ENCODE peak calls at places on chromosome 2, in eight cellular contexts. I, D, T, R, Q, H, Y and G are unnamed samples.

GRCh38 chr2:33258387-33258786 is 218.1 kb upstream of the RASGRP3 start:
- DNase-seq in H (no peak), Q (no peak), Y (no peak), R (no peak), I (no peak), D (peak), T (no peak), G (no peak)

GRCh38 chr2:150675807-150676206 is 188.3 kb upstream of the RND3 start:
- DNase-seq in Y (no peak), Q (no peak), I (peak), D (no peak), R (no peak), T (no peak), H (no peak), G (no peak)

GRCh38 chr2:203909192-203909945 is 27.2 kb upstream of the ICOS start:
- DNase-seq in D (peak), R (peak), Q (no peak), Y (no peak), T (no peak), I (peak), H (peak), G (peak)

GRCh38 chr2:141714486-141714885 is 416.3 kb downstream of the LRP1B start:
- DNase-seq in R (no peak), Y (no peak), Q (no peak), I (no peak), D (peak), T (no peak), H (no peak), G (no peak)

GRCh38 chr2:96353032-96353561 is 17.5 kb downstream of the NCAPH start:
- DNase-seq in Y (peak), T (no peak), Q (no peak), I (no peak), H (no peak), D (no peak), R (no peak), G (no peak)

GRCh38 chr2:167862787-167863186 is 384.6 kb downstream of the STK39 start:
- DNase-seq in H (no peak), R (no peak), D (peak), I (peak), T (no peak), Y (no peak), Q (no peak), G (peak)

GRCh38 chr2:138777996-138778395 is 2.2 kb downstream of the NXPH2 start:
- DNase-seq in T (no peak), H (no peak), I (peak), Q (no peak), R (peak), Y (no peak), D (no peak), G (no peak)

GRCh38 chr2:65386340-65386739 is 46.1 kb downstream of the SPRED2 start:
- DNase-seq in Q (no peak), R (no peak), Y (no peak), H (no peak), T (no peak), I (no peak), D (peak), G (no peak)

GRCh38 chr2:220891405-220891804 is 680.7 kb downstream of the EPHA4 start:
- DNase-seq in T (no peak), R (no peak), H (no peak), D (peak), I (peak), Y (no peak), Q (no peak), G (peak)

GRCh38 chr2:228545041-228545440 is 363.6 kb upstream of the SPHKAP start:
- DNase-seq in Y (no peak), T (no peak), Q (no peak), D (no peak), I (peak), R (no peak), H (no peak), G (peak)

GRCh38 chr2:119049968-119050657 is 108.1 kb downstream of the MARCO start:
- DNase-seq in T (no peak), R (peak), Y (no peak), I (no peak), H (no peak), Q (no peak), D (no peak), G (no peak)

GRCh38 chr2:175111200-175111657 is 56.8 kb downstream of the ATF2 start:
- DNase-seq in T (no peak), Y (no peak), Q (no peak), R (peak), I (peak), D (peak), H (no peak), G (peak)

GRCh38 chr2:20450201-20451108 is 3.6 kb downstream of the RHOB start:
- DNase-seq in T (peak), Y (peak), R (peak), I (peak), D (peak), H (peak), Q (no peak), G (no peak)

GRCh38 chr2:42040643-42041277 is 7.1 kb upstream of the PKDCC start:
- DNase-seq in H (no peak), R (no peak), T (no peak), Q (no peak), D (no peak), Y (no peak), I (no peak), G (no peak)

GRCh38 chr2:217151509-217152206 is 291.8 kb upstream of the TNP1 start:
- DNase-seq in D (no peak), Y (no peak), T (no peak), I (no peak), Q (no peak), H (no peak), R (no peak), G (no peak)

GRCh38 chr2:192162392-192163042 is 32.2 kb downstream of the TMEFF2 start:
- DNase-seq in Y (no peak), D (peak), H (peak), I (peak), Q (peak), R (peak), T (peak), G (peak)

GRCh38 chr2:11155326-11156059 is at the start of gene SLC66A3:
- DNase-seq in T (no peak), Y (no peak), R (peak), H (no peak), Q (no peak), I (peak), D (peak), G (no peak)

GRCh38 chr2:221501210-221501882 is 70.8 kb downstream of the EPHA4 start:
- DNase-seq in R (no peak), Q (no peak), I (peak), H (no peak), Y (no peak), D (peak), T (no peak), G (no peak)

GRCh38 chr2:104846182-104846954 is 7.5 kb upstream of the POU3F3 start:
- DNase-seq in I (no peak), T (no peak), R (no peak), D (no peak), H (no peak), Q (no peak), Y (no peak), G (no peak)

GRCh38 chr2:191635333-191636234 is 42.4 kb upstream of the NABP1 start:
- DNase-seq in Y (no peak), D (peak), Q (no peak), H (no peak), T (no peak), R (peak), I (peak), G (no peak)

GRCh38 chr2:156935611-156936010 is 321.9 kb upstream of the GALNT5 start:
- DNase-seq in I (peak), Q (no peak), D (no peak), R (no peak), T (no peak), Y (no peak), H (no peak), G (peak)

GRCh38 chr2:19714926-19715325 is 186.9 kb downstream of the TTC32 start:
- DNase-seq in Y (no peak), Q (no peak), T (no peak), R (no peak), H (no peak), I (peak), D (peak), G (no peak)

GRCh38 chr2:127573771-127574170 is 38.3 kb downstream of the MYO7B start:
- DNase-seq in I (no peak), H (no peak), Y (peak), D (no peak), R (no peak), Q (no peak), T (no peak), G (no peak)

GRCh38 chr2:177554365-177554764 is 161.8 kb downstream of the AGPS start:
- DNase-seq in I (no peak), T (no peak), Y (no peak), R (no peak), Q (no peak), D (no peak), H (no peak), G (no peak)

GRCh38 chr2:88239781-88240180 is 69.6 kb downstream of the THNSL2 start:
- DNase-seq in D (no peak), I (no peak), Y (no peak), R (no peak), T (no peak), H (no peak), Q (no peak), G (no peak)

GRCh38 chr2:144412727-144413126 is 107.2 kb downstream of the ZEB2 start:
- DNase-seq in Y (no peak), H (no peak), T (no peak), I (no peak), R (no peak), Q (no peak), D (peak), G (no peak)

GRCh38 chr2:216478151-216478550 is 20.5 kb upstream of the RPL37A start:
- DNase-seq in Q (no peak), D (peak), H (no peak), R (no peak), I (peak), Y (no peak), T (no peak), G (peak)

GRCh38 chr2:110211938-110212858 is at the start of gene MTLN:
- DNase-seq in H (peak), T (peak), I (peak), Y (peak), D (peak), Q (peak), R (peak), G (peak)

GRCh38 chr2:113281920-113282746 is 3.4 kb upstream of the PAX8 start:
- DNase-seq in Y (no peak), D (no peak), T (no peak), Q (no peak), I (peak), H (no peak), R (peak), G (no peak)

GRCh38 chr2:102122115-102122514 is 20.4 kb upstream of the IL1R1 start:
- DNase-seq in D (peak), I (peak), H (no peak), Y (no peak), R (no peak), Q (no peak), T (no peak), G (no peak)

GRCh38 chr2:239945751-239946569 is 79.2 kb downstream of the NDUFA10 start:
- DNase-seq in D (no peak), T (no peak), Y (peak), I (no peak), R (no peak), H (no peak), Q (no peak), G (no peak)

GRCh38 chr2:9630001-9630749 is 622 bp downstream of the YWHAQ start:
- DNase-seq in Q (peak), T (peak), H (peak), R (peak), I (no peak), Y (peak), D (peak), G (peak)

GRCh38 chr2:109256921-109257320 is 127.9 kb downstream of the SH3RF3 start:
- DNase-seq in T (no peak), H (peak), Y (peak), I (peak), R (no peak), Q (no peak), D (peak), G (no peak)

GRCh38 chr2:29295843-29296242 is 180.6 kb downstream of the CLIP4 start:
- DNase-seq in D (no peak), I (no peak), Y (peak), T (no peak), R (no peak), H (no peak), Q (no peak), G (peak)

GRCh38 chr2:122927217-122927616 is 1097.9 kb upstream of the CNTNAP5 start:
- DNase-seq in Q (no peak), D (no peak), R (no peak), I (no peak), H (no peak), T (no peak), Y (no peak), G (no peak)

GRCh38 chr2:174633621-174633927 is 36.0 kb upstream of the WIPF1 start:
- DNase-seq in Q (no peak), D (no peak), I (no peak), Y (no peak), R (no peak), H (no peak), T (no peak), G (no peak)

GRCh38 chr2:145760781-145761649 is 1241.1 kb upstream of the ZEB2 start:
- DNase-seq in D (peak), I (peak), T (no peak), H (no peak), Q (no peak), R (peak), Y (no peak), G (peak)

GRCh38 chr2:47043142-47043890 is 111.8 kb downstream of the STPG4 start:
- DNase-seq in Q (no peak), H (peak), R (peak), I (peak), T (no peak), D (peak), Y (peak), G (peak)

DNA sequence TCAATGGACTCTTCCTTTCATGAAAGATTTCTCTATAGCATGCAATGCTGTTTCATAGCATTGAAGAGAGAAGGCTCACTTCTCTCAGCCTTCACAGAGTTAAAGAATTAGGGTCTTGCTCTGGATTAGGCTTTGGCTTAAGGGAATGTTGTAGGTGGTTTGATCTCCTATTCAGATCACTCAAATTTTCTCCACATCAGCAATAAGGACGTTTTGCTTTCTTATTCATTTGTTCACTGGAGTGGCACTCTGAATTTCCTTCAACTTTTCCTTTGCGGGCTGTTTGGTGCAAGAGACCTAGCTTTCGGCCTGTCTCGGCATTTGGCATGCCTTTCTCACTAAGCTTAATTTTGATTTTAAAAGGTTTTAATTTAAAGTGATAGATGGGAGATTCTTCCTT is 131.6 kb downstream of the RBMS1 start:
- DNase-seq in H (no peak), D (no peak), I (no peak), Y (no peak), Q (no peak), R (no peak), T (no peak), G (no peak)
- H3K27ac ChIP-seq in H (no peak), D (no peak), I (no peak), Y (no peak), Q (no peak), R (no peak), T (no peak), G (no peak)

DNA sequence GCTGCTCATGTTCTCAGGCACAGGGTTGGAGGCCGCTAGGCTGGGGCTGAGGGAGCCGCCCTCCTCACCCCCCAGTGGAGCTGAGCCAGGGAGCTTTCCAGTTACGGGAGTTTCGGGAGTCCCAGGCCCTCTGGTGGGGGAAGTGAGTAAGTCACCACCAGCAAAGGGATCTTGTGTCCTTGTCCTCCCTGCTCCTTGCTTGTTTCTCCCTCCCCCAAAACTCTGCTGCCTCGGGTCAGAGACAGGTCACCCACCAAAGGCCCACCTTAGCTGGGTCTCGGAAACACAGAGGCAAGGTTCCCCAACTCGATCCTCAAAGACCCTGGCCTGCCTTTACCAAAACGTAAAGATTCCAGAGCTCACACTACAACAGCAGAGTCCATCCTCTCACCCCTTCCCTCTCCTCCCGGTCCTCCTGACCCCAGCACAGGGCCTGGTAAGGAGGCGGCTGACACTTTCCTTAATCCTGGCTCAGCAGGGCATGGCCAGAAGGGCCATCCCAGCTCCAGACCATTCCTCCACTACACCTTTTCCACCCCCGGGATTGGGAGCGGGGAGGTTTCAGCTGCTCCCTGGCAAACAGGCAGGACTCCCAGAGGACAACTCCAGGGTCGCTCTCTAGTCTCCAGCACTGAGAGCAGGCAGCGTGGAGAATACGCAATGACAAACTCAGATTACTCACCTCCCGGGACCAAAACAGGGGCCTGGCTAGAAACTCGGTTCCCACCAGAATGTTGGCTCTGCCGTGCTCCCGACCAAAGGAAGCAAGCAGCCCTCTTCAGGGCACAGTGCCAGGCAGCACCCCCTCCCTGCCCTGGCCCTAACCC is 60.7 kb upstream of the POMC start:
- DNase-seq in Y (peak), T (peak), I (peak), D (peak), R (peak), H (peak), Q (no peak), G (peak)
- TF ChIP-seq CTCF in Y (peak), T (peak), I (peak), D (peak), R (peak), H (peak), Q (peak), G (peak)

GRCh38 chr2:45789317-45789716 is 137.8 kb downstream of the PRKCE start:
- DNase-seq in T (no peak), I (no peak), H (no peak), Y (no peak), Q (no peak), R (no peak), D (no peak), G (no peak)
- H3K27ac ChIP-seq in T (no peak), I (no peak), H (no peak), Y (no peak), Q (no peak), R (no peak), D (no peak), G (no peak)

GRCh38 chr2:15784106-15784885 is 156.1 kb upstream of the MYCN start:
- DNase-seq in Q (no peak), I (no peak), R (no peak), T (no peak), H (no peak), D (no peak), Y (no peak), G (no peak)
- TF ChIP-seq CTCF in Q (no peak), I (no peak), R (no peak), T (no peak), H (no peak), D (no peak), Y (no peak), G (no peak)

GRCh38 chr2:55720417-55720816 is 26.8 kb upstream of the PNPT1 start:
- DNase-seq in T (no peak), H (no peak), Q (no peak), D (no peak), Y (no peak), R (no peak), I (no peak), G (no peak)
- H3K27ac ChIP-seq in T (no peak), H (no peak), Q (no peak), D (no peak), Y (no peak), R (no peak), I (no peak), G (no peak)

GRCh38 chr2:12201369-12201768 is 454.9 kb downstream of the LPIN1 start:
- DNase-seq in I (no peak), D (no peak), H (no peak), Q (no peak), T (no peak), R (no peak), Y (no peak), G (no peak)

GRCh38 chr2:12203528-12203927 is 457.1 kb downstream of the LPIN1 start:
- DNase-seq in R (no peak), D (no peak), Q (no peak), T (no peak), I (no peak), Y (no peak), H (no peak), G (no peak)

GRCh38 chr2:12202301-12202700 is 455.9 kb downstream of the LPIN1 start:
- DNase-seq in H (no peak), Y (no peak), D (peak), I (peak), R (no peak), Q (no peak), T (no peak), G (no peak)

GRCh38 chr2:12205086-12205485 is 458.7 kb downstream of the LPIN1 start:
- DNase-seq in Q (no peak), I (no peak), T (no peak), D (no peak), R (no peak), Y (no peak), H (no peak), G (no peak)

GRCh38 chr2:12202702-12203101 is 456.3 kb downstream of the LPIN1 start:
- DNase-seq in D (peak), R (no peak), Q (no peak), H (no peak), I (no peak), Y (no peak), T (no peak), G (no peak)
- TF ChIP-seq CTCF in D (no peak), R (no peak), Q (no peak), H (no peak), I (no peak), Y (no peak), T (no peak), G (no peak)